ENCODE peak calls at places on chromosomes 13 and 19, in six cellular contexts. V, F, U, J, E and C are unnamed samples.

GRCh38 chr13:113666324-113666660 is 727 bp upstream of the GRK1 start:
- DNase-seq in J (no peak), E (no peak), F (no peak), V (no peak), U (no peak), C (no peak)

GRCh38 chr13:98549006-98549727 is 27.7 kb downstream of the STK24 start:
- DNase-seq in U (no peak), E (no peak), F (peak), V (no peak), J (no peak), C (no peak)

GRCh38 chr19:43432866-43433673 is 18.4 kb downstream of the TEX101 start:
- DNase-seq in V (peak), U (peak), F (no peak), J (peak), E (peak), C (peak)

GRCh38 chr19:3509566-3509989 is 3.5 kb downstream of the FZR1 start:
- DNase-seq in J (no peak), V (no peak), F (no peak), E (no peak), U (no peak), C (peak)

GRCh38 chr19:40219721-40220276 is 1.6 kb upstream of the TTC9B start:
- DNase-seq in J (no peak), V (peak), E (no peak), F (no peak), U (no peak), C (peak)

GRCh38 chr13:24008679-24009078 is 111.4 kb upstream of the C1QTNF9B start:
- DNase-seq in J (no peak), E (no peak), F (no peak), U (no peak), V (no peak), C (no peak)

GRCh38 chr19:53365899-53366493 is 491 bp downstream of the ZNF525 start:
- DNase-seq in J (no peak), E (no peak), V (no peak), U (no peak), F (no peak), C (no peak)

GRCh38 chr19:6276447-6276846 is 3.3 kb downstream of the MLLT1 start:
- DNase-seq in U (peak), J (no peak), E (peak), F (no peak), V (no peak), C (no peak)

GRCh38 chr19:16876904-16877361 is 11.9 kb upstream of the F2RL3 start:
- DNase-seq in J (no peak), F (no peak), V (no peak), U (no peak), E (no peak), C (no peak)

GRCh38 chr19:46900341-46900740 is 39.5 kb downstream of the ARHGAP35 start:
- DNase-seq in E (no peak), U (no peak), J (no peak), V (no peak), F (no peak), C (no peak)

GRCh38 chr19:47598407-47599349 is 10.3 kb upstream of the BICRA start:
- DNase-seq in J (no peak), E (peak), V (peak), F (peak), U (peak), C (peak)

GRCh38 chr13:45166858-45167257 is 34.0 kb downstream of the KCTD4 start:
- DNase-seq in E (no peak), J (no peak), V (no peak), U (no peak), F (no peak), C (no peak)
- H3K27ac ChIP-seq in E (no peak), J (no peak), V (no peak), U (no peak), F (no peak), C (peak)

GRCh38 chr19:23403581-23404324 is 8.5 kb upstream of the ZNF91 start:
- DNase-seq in U (no peak), V (no peak), F (no peak), E (no peak), J (no peak), C (no peak)
- TF ChIP-seq CTCF in U (no peak), V (no peak), F (no peak), E (no peak), J (no peak), C (no peak)

GRCh38 chr13:43569688-43570087 is 217.1 kb downstream of the ENOX1 start:
- DNase-seq in J (no peak), F (no peak), V (no peak), E (no peak), U (no peak), C (no peak)

GRCh38 chr13:43574601-43575000 is 212.2 kb downstream of the ENOX1 start:
- DNase-seq in F (no peak), E (no peak), U (no peak), J (no peak), V (no peak), C (no peak)

GRCh38 chr13:43572601-43573360 is 214.0 kb downstream of the ENOX1 start:
- DNase-seq in F (no peak), U (no peak), J (no peak), V (no peak), E (no peak), C (peak)

GRCh38 chr13:43573361-43573740 is 213.4 kb downstream of the ENOX1 start:
- DNase-seq in J (no peak), F (no peak), E (no peak), V (peak), U (no peak), C (peak)

DNA sequence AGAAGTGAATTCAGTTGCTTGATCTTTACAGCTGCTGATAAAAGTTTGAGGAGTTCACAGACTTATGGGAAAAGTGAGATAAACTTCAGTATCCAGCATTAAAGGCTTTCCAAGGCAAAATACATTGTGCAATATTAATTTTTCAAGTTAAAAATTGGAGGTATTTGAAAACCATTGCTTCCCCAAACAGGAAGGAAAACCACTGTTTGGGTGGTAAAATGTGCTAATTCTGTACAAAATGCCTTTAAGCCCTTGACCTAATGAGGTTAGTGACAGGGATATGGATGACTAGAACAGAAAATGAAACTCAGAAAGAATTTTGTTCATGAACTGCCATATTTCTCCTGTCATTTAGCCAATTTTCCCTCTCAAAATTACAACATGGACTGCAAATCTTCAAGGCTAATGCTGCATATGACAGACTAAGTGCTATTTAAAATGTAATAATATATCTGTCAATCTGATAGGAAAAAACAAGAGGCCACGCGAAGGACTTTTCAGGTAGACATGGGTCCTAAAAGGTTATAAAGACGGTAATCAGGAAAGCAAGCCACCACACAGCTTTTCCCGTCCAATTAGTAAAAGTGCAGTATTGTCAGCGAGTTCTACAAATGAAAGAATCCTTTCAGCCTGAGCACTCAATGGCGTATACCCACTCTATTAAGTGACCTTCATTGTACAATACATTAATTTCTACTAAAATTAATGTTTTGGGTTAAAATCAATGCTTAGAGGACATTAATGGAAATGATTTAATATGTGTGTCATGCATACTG is 212.8 kb downstream of the ENOX1 start:
- DNase-seq in E (no peak), J (no peak), F (no peak), V (no peak), U (no peak), C (no peak)
- H3K27ac ChIP-seq in E (no peak), J (no peak), F (no peak), V (no peak), U (no peak), C (no peak)

DNA sequence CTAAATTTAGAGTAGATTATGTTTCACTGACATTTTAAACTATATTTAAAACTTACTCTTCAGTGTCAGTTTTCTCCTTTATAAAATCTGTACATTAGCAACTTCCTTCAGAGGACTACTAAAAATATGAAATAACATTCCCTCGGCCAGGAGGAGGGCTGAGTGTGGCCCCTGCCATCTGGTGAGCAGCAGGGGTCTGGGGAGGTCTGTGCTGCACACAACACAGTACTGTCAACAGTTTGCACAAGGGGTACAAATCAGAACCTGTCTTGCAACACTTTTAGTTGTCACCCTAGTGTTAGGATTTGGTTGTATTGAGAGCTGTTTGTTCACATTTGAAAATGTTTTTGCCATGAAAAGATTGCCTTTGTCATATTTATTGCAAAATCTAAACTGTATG is 48.9 kb downstream of the TPP2 start:
- DNase-seq in J (no peak), U (no peak), V (no peak), E (no peak), F (no peak), C (no peak)
- TF ChIP-seq CTCF in J (no peak), U (no peak), V (no peak), E (no peak), F (no peak), C (no peak)

GRCh38 chr13:52003551-52003950 is 7.7 kb downstream of the ATP7B start:
- DNase-seq in J (no peak), E (no peak), F (no peak), U (no peak), V (peak), C (no peak)
- H3K27ac ChIP-seq in J (no peak), E (no peak), F (no peak), U (no peak), V (no peak), C (no peak)